ENCODE peak calls at places on chromosome 21, in six cellular contexts. A is adrenal gland, N is cardiac muscle cell, O is type B pancreatic cell, W is AG09319, L is lower lobe of right lung. S is an unnamed sample.

GRCh38 chr21:28714795-28715464 is 277.7 kb downstream of the LTN1 start:
- DNase-seq in A (no peak), N (peak; percentile 46), O (no peak), W (peak; percentile 42), L (no peak), S (no peak)

GRCh38 chr21:18608226-18608625 is 204.6 kb upstream of the TMPRSS15 start:
- DNase-seq in A (no peak), N (no peak), O (no peak), W (no peak), L (no peak), S (no peak)

GRCh38 chr21:28791595-28792282 is 200.9 kb downstream of the LTN1 start:
- DNase-seq in A (no peak), N (no peak), O (no peak), W (no peak), L (no peak), S (no peak)

GRCh38 chr21:36825683-36826082 is 126.8 kb downstream of the SIM2 start:
- DNase-seq in A (no peak), N (no peak), O (no peak), W (no peak), L (no peak), S (no peak)

GRCh38 chr21:14547834-14548513 is 1.9 kb upstream of the SAMSN1 start:
- DNase-seq in A (no peak), N (no peak), O (no peak), W (no peak), L (no peak), S (no peak)

GRCh38 chr21:36723371-36723881 is 24.5 kb downstream of the SIM2 start:
- DNase-seq in A (no peak), N (no peak), O (no peak), W (no peak), L (no peak), S (no peak)

GRCh38 chr21:42737969-42738590 is 84.7 kb downstream of the PDE9A start:
- DNase-seq in A (no peak), N (peak; percentile 30), O (no peak), W (no peak), L (peak; percentile 76), S (no peak)

GRCh38 chr21:32770514-32771133 is 931 bp downstream of the PAXBP1 start:
- DNase-seq in A (no peak), N (no peak), O (no peak), W (no peak), L (no peak), S (no peak)

GRCh38 chr21:37642493-37642892 is 273.8 kb downstream of the KCNJ6 start:
- DNase-seq in A (no peak), N (no peak), O (no peak), W (no peak), L (no peak), S (no peak)

GRCh38 chr21:28811860-28812259 is 180.8 kb downstream of the LTN1 start:
- DNase-seq in A (no peak), N (no peak), O (no peak), W (no peak), L (no peak), S (no peak)

GRCh38 chr21:42850866-42851391 is 28.4 kb downstream of the WDR4 start:
- DNase-seq in A (no peak), N (no peak), O (no peak), W (no peak), L (no peak), S (no peak)

GRCh38 chr21:16709866-16710550 is 802.8 kb upstream of the CXADR start:
- DNase-seq in A (peak; percentile 24), N (peak; percentile 76), O (no peak), W (peak; percentile 44), L (no peak), S (no peak)

GRCh38 chr21:32519945-32520884 is 65.1 kb downstream of the TCP10L start:
- DNase-seq in A (no peak), N (peak; percentile 10), O (no peak), W (no peak), L (no peak), S (no peak)

GRCh38 chr21:32319012-32319411 is 20.4 kb downstream of the MRAP start:
- DNase-seq in A (no peak), N (no peak), O (no peak), W (no peak), L (no peak), S (peak; percentile 26)

GRCh38 chr21:17462276-17462981 is 50.4 kb upstream of the CXADR start:
- DNase-seq in A (no peak), N (no peak), O (no peak), W (no peak), L (no peak), S (no peak)

GRCh38 chr21:31557956-31558838 is 101.3 kb upstream of the SOD1 start:
- DNase-seq in A (peak; percentile 22), N (peak; percentile 27), O (peak; percentile 78), W (no peak), L (no peak), S (peak; percentile 66)

GRCh38 chr21:31410763-31411278 is 66.8 kb upstream of the TIAM1 start:
- DNase-seq in A (no peak), N (no peak), O (no peak), W (no peak), L (no peak), S (no peak)

GRCh38 chr21:23968722-23969647 is 1638.3 kb downstream of the MRPL39 start:
- DNase-seq in A (peak; percentile 48), N (no peak), O (no peak), W (no peak), L (no peak), S (no peak)

GRCh38 chr21:14911351-14911750 is 153.4 kb downstream of the NRIP1 start:
- DNase-seq in A (no peak), N (no peak), O (no peak), W (no peak), L (no peak), S (no peak)

GRCh38 chr21:36945496-36946138 is 20.9 kb downstream of the HLCS start:
- DNase-seq in A (no peak), N (peak; percentile 72), O (no peak), W (no peak), L (no peak), S (no peak)

GRCh38 chr21:36902793-36903192 is 63.7 kb downstream of the HLCS start:
- DNase-seq in A (no peak), N (peak; percentile 9), O (no peak), W (no peak), L (no peak), S (no peak)

GRCh38 chr21:45379901-45380330 is 25.0 kb upstream of the COL18A1 start:
- DNase-seq in A (peak; percentile 10), N (no peak), O (no peak), W (no peak), L (no peak), S (peak; percentile 7)

GRCh38 chr21:32184059-32184458 is 94.8 kb downstream of the MIS18A start:
- DNase-seq in A (no peak), N (no peak), O (no peak), W (no peak), L (no peak), S (no peak)

GRCh38 chr21:42572906-42573495 is 59.3 kb downstream of the SLC37A1 start:
- DNase-seq in A (peak; percentile 11), N (no peak), O (no peak), W (no peak), L (peak; percentile 31), S (no peak)

GRCh38 chr21:42063578-42064521 is 7.3 kb upstream of the UMODL1 start:
- DNase-seq in A (no peak), N (no peak), O (no peak), W (no peak), L (peak; percentile 69), S (no peak)

GRCh38 chr21:35810431-35810970 is 249.8 kb downstream of the SETD4 start:
- DNase-seq in A (no peak), N (no peak), O (no peak), W (no peak), L (no peak), S (no peak)

GRCh38 chr21:16205527-16205926 is 475.7 kb downstream of the USP25 start:
- DNase-seq in A (no peak), N (no peak), O (no peak), W (no peak), L (no peak), S (no peak)

GRCh38 chr21:36909901-36910561 is 56.4 kb downstream of the HLCS start:
- DNase-seq in A (no peak), N (peak; percentile 97), O (no peak), W (peak; percentile 91), L (no peak), S (no peak)

DNA sequence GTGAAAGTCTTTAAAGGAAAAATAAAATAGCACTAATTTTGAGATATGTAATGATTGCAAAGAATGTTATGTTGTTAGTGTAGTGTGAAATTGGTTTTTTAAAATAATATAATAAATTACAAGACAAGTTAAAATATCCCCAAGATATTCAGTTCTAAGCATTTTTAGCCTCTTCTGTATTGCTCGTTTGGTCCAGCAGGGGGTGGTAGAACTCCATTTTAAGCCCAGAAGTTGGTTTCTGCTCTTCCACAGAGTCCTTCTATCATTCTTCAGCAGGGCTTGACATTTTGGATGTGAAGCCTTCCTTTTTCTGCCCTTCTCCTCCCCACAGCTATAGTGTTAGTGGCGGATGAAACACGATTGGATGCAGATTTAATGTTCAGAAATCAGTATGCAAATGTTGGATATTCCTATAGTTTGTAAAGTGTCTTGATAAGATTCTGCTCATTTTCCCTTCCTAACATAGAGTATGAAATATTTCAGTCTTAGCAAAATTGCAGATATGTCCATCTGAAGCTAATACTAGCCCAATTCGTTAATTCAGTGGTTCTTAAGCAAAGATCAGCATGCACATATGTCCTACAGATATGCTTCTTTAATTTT is 1.5 kb downstream of the NCAM2 start:
- DNase-seq in A (peak; percentile 55), N (peak; percentile 63), O (no peak), W (no peak), L (no peak), S (no peak)
- TF ChIP-seq CTCF in A (peak; percentile 78), N (peak; percentile 90), O (peak; percentile 92), W (peak; percentile 90), L (peak; percentile 68), S (peak; percentile 73)

DNA sequence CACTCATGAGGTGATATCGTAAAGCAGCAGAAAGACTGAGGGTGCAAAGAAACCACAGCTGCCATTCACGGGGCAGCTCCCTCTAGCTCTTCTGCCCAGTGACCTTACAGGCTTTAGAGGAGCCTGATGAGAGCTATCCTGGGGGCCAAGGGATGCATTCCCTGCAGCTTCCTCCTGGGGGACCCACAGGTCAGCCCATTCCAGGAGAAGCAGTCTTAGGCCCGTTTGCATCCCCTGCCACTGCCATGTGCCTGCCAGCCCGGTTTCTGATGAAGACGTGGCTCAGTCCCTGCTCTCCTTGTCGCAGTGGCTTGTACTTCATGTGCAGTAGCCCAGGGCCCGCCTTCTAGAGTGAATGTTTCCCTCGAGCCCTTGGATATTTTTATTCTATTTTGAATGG is 22.8 kb downstream of the ATP5PO start:
- DNase-seq in A (no peak), N (no peak), O (no peak), W (no peak), L (no peak), S (no peak)
- TF ChIP-seq CTCF in A (no peak), N (no peak), O (peak; percentile 28), W (no peak), L (no peak), S (no peak)

GRCh38 chr21:34762761-34763160 is 94.0 kb downstream of the CLIC6 start:
- DNase-seq in A (no peak), N (peak; percentile 47), O (no peak), W (no peak), L (no peak), S (no peak)
- TF ChIP-seq CTCF in A (no peak), N (no peak), O (no peak), W (no peak), L (no peak), S (no peak)

GRCh38 chr21:46459024-46459355 is 299 bp downstream of the DIP2A start:
- DNase-seq in A (no peak), N (no peak), O (no peak), W (no peak), L (no peak), S (no peak)
- TF ChIP-seq CTCF in A (no peak), N (no peak), O (no peak), W (no peak), L (no peak), S (no peak)